ENCODE peak calls at places on chromosomes 13 and 19, in seven cellular contexts. R is spleen, U is thoracic aorta, T is uterus, B is adrenal gland, G is colonic mucosa, L is heart left ventricle. P is an unnamed sample.

GRCh38 chr19:9309974-9310446 is 372 bp upstream of the ZNF699 start:
- DNase-seq in L (peak; percentile 94), U (peak; percentile 80), B (peak; percentile 96), R (peak; percentile 94), G (peak; percentile 95), T (peak; percentile 96), P (peak; percentile 94)

GRCh38 chr19:53157601-53158000 is 1.3 kb downstream of the ZNF347 start:
- DNase-seq in U (no peak), B (peak; percentile 66), G (no peak), R (no peak), T (no peak), L (no peak), P (no peak)

GRCh38 chr19:39223703-39224279 is 19.7 kb upstream of the SYCN start:
- DNase-seq in L (no peak), U (no peak), T (no peak), R (no peak), B (no peak), G (no peak), P (no peak)

GRCh38 chr19:50909240-50910070 is 1.7 kb downstream of the KLK4 start:
- DNase-seq in G (peak; percentile 90), U (no peak), B (no peak), T (peak; percentile 19), L (no peak), R (no peak), P (no peak)

GRCh38 chr19:8552810-8553209 is 24.4 kb downstream of the MYO1F start:
- DNase-seq in T (no peak), R (no peak), L (no peak), U (no peak), B (no peak), G (no peak), P (no peak)

GRCh38 chr19:55304279-55304978 is 20.6 kb downstream of the BRSK1 start:
- DNase-seq in B (peak; percentile 64), U (no peak), G (no peak), L (peak; percentile 63), R (no peak), T (peak; percentile 37), P (no peak)

GRCh38 chr13:113611996-113612395 is 27.4 kb downstream of the TFDP1 start:
- DNase-seq in B (no peak), T (no peak), R (no peak), U (no peak), G (no peak), L (no peak), P (no peak)

GRCh38 chr19:40273469-40274360 is 11.4 kb downstream of the AKT2 start:
- DNase-seq in R (no peak), L (peak; percentile 49), G (no peak), B (no peak), T (no peak), U (no peak), P (no peak)

GRCh38 chr19:11767633-11768133 is 883 bp downstream of the ZNF441 start:
- DNase-seq in R (peak; percentile 85), G (peak; percentile 73), L (peak; percentile 30), T (peak; percentile 24), U (no peak), B (peak; percentile 68), P (peak; percentile 82)

GRCh38 chr13:94195715-94196114 is 283.8 kb downstream of the DCT start:
- DNase-seq in B (no peak), L (no peak), T (no peak), R (no peak), G (no peak), U (no peak), P (no peak)

GRCh38 chr13:102620512-102620911 is 23.7 kb downstream of the TPP2 start:
- DNase-seq in B (peak; percentile 70), R (no peak), L (no peak), G (no peak), T (no peak), U (no peak), P (no peak)

GRCh38 chr19:511101-511841 is 4.0 kb downstream of the TPGS1 start:
- DNase-seq in U (no peak), L (peak; percentile 44), B (peak; percentile 76), T (no peak), R (peak; percentile 92), G (peak; percentile 88), P (peak; percentile 72)
- H3K4me3 ChIP-seq in U (no peak overlapping the region), L (peak overlapping the region; percentile 16), B (no peak overlapping the region), T (no peak overlapping the region), R (peak overlapping the region; percentile 30), G (no peak overlapping the region), P (peak overlapping the region; percentile 32)

GRCh38 chr13:33218426-33218825 is 67.1 kb downstream of the STARD13 start:
- DNase-seq in T (no peak), L (no peak), B (no peak), R (no peak), U (no peak), G (no peak), P (no peak)

GRCh38 chr13:33213797-33214196 is 71.8 kb downstream of the STARD13 start:
- DNase-seq in T (no peak), B (peak; percentile 38), G (no peak), R (no peak), U (no peak), L (no peak), P (no peak)

GRCh38 chr13:33218020-33218419 is 67.5 kb downstream of the STARD13 start:
- DNase-seq in L (no peak), T (no peak), U (no peak), R (no peak), B (peak; percentile 31), G (no peak), P (no peak)

GRCh38 chr13:33219926-33220325 is 65.6 kb downstream of the STARD13 start:
- DNase-seq in T (no peak), L (no peak), B (no peak), R (no peak), G (no peak), U (no peak), P (no peak)

GRCh38 chr13:33217256-33217655 is 68.3 kb downstream of the STARD13 start:
- DNase-seq in T (no peak), B (peak; percentile 46), G (no peak), L (peak; percentile 40), U (no peak), R (no peak), P (no peak)
- H3K4me1 ChIP-seq in T (peaks cover 10% of the 10 kb centered on the region), B (peaks cover 35% of the 10 kb centered on the region), G (no peaks in the 10 kb centered on the region), L (peaks cover 56% of the 10 kb centered on the region), U (peaks cover 16% of the 10 kb centered on the region), R (no peaks in the 10 kb centered on the region), P (peaks cover 25% of the 10 kb centered on the region)

GRCh38 chr13:24253520-24254150 is 55.7 kb upstream of the C1QTNF9 start:
- DNase-seq in R (no peak), T (no peak), L (no peak), U (no peak), B (no peak), G (no peak), P (no peak)
- H3K27ac ChIP-seq in R (peak overlapping the region; percentile 87), T (no peak overlapping the region), L (no peak overlapping the region), U (no peak overlapping the region), B (no peak overlapping the region), G (peak overlapping the region; percentile 19), P (peak overlapping the region; percentile 71)

GRCh38 chr19:13207237-13208130 is 57.3 kb downstream of the IER2 start:
- DNase-seq in T (peak; percentile 41), G (no peak), U (no peak), B (no peak), R (peak; percentile 89), L (peak; percentile 55), P (peak; percentile 69)
- H3K4me3 ChIP-seq in T (peak overlapping the region; percentile 36), G (peak overlapping the region; percentile 30), U (peak overlapping the region; percentile 83), B (no peak overlapping the region), R (peak overlapping the region; percentile 37), L (peak overlapping the region; percentile 46), P (peak overlapping the region; percentile 52)

GRCh38 chr19:15400521-15401396 is 18.0 kb downstream of the AKAP8L start:
- DNase-seq in U (no peak), T (peak; percentile 42), R (no peak), B (no peak), L (no peak), G (no peak), P (no peak)
- H3K4me1 ChIP-seq in U (peaks cover 20% of the 10 kb centered on the region), T (no peaks in the 10 kb centered on the region), R (peaks cover 40% of the 10 kb centered on the region), B (peaks cover 40% of the 10 kb centered on the region), L (peaks cover 59% of the 10 kb centered on the region), G (no peaks in the 10 kb centered on the region), P (peaks cover 18% of the 10 kb centered on the region)

P was measured in upper lobe of right lung.